ENCODE peak calls at places on chromosomes 5 and 9, in eight cellular contexts. P, W, Y, H, V, A, X and Z are unnamed samples.

GRCh38 chr5:7714119-7714518 is 136.8 kb downstream of the CFAP90 start:
- DNase-seq in P (no peak), V (no peak), X (no peak), H (no peak), W (no peak), A (peak; percentile 64), Y (no peak), Z (no peak)

GRCh38 chr5:61200582-61201155 is 38.4 kb upstream of the SMIM15 start:
- DNase-seq in H (no peak), P (no peak), X (peak; percentile 51), V (no peak), W (no peak), Y (no peak), A (no peak), Z (no peak)

GRCh38 chr5:83633285-83633684 is 87.4 kb downstream of the HAPLN1 start:
- DNase-seq in V (no peak), Y (no peak), W (no peak), A (no peak), P (no peak), X (no peak), H (no peak), Z (no peak)

GRCh38 chr5:16656561-16657191 is 39.9 kb upstream of the RETREG1 start:
- DNase-seq in A (no peak), X (no peak), Y (no peak), W (no peak), H (no peak), P (no peak), V (no peak), Z (no peak)

GRCh38 chr5:111261610-111262009 is 37.4 kb downstream of the CAMK4 start:
- DNase-seq in P (no peak), H (no peak), X (no peak), A (no peak), Y (no peak), W (no peak), V (no peak), Z (no peak)

GRCh38 chr9:124260769-124261603 is 3.2 kb downstream of the NEK6 start:
- DNase-seq in Y (peak; percentile 82), W (peak; percentile 57), A (peak; percentile 33), V (no peak), P (no peak), X (no peak), H (peak; percentile 61), Z (no peak)

GRCh38 chr5:16666861-16667481 is 50.2 kb upstream of the RETREG1 start:
- DNase-seq in X (no peak), V (no peak), P (no peak), Y (no peak), A (no peak), H (peak; percentile 7), W (peak; percentile 63), Z (peak; percentile 73)

GRCh38 chr5:113489299-113489698 is 1.0 kb upstream of the MCC start:
- DNase-seq in H (peak; percentile 57), V (peak; percentile 89), W (no peak), P (no peak), X (no peak), A (no peak), Y (no peak), Z (peak; percentile 71)

GRCh38 chr9:117394655-117395054 is 20.2 kb downstream of the ASTN2 start:
- DNase-seq in H (no peak), W (no peak), X (no peak), Y (no peak), P (no peak), A (no peak), V (no peak), Z (no peak)

GRCh38 chr5:171637811-171638210 is 147.8 kb upstream of the SMIM23 start:
- DNase-seq in Y (no peak), A (no peak), H (no peak), P (no peak), V (no peak), W (no peak), X (no peak), Z (no peak)

GRCh38 chr9:126423022-126423708 is 96.5 kb downstream of the MVB12B start:
- DNase-seq in A (no peak), V (no peak), Y (no peak), W (no peak), X (no peak), H (no peak), P (no peak), Z (no peak)
- TF ChIP-seq CTCF in A (no peak), V (no peak), Y (no peak), W (no peak), X (no peak), H (no peak), P (no peak), Z (no peak)

DNA sequence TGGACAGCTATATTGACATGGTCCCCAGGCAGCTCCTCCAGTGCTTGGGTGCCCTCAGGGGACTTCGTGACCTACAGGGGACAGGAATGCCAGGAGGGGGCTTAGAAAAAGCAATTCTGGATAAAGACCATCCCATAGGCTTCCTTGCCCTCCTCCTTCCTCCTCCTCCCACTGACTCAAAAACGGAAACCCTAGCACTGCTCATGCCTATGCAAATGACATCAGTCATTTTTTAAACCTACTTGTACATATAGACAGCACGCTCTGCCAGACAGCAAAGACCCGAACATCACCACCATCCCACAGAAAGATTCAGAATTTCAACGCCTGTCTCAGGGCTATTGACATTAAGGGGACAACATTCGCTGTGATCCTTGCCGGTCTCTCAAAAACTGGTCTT is 11.0 kb downstream of the IGFBPL1 start:
- DNase-seq in V (no peak), X (no peak), P (no peak), W (no peak), A (no peak), Y (no peak), H (no peak), Z (no peak)
- TF ChIP-seq POLR2AphosphoS5 in V (no peak), X (no peak), P (no peak), W (no peak), A (no peak), Y (no peak), H (no peak), Z (no peak)

GRCh38 chr9:698937-699336 is 142.6 kb upstream of the DMRT1 start:
- DNase-seq in A (no peak), H (no peak), X (no peak), V (no peak), W (no peak), P (no peak), Y (no peak), Z (no peak)

GRCh38 chr9:695252-695651 is 146.2 kb upstream of the DMRT1 start:
- DNase-seq in X (no peak), Y (no peak), V (no peak), A (no peak), H (no peak), P (no peak), W (no peak), Z (no peak)

GRCh38 chr9:694499-695154 is 146.9 kb upstream of the DMRT1 start:
- DNase-seq in W (no peak), Y (no peak), H (no peak), P (no peak), X (no peak), V (no peak), A (no peak), Z (no peak)

GRCh38 chr9:698276-698675 is 143.2 kb upstream of the DMRT1 start:
- DNase-seq in P (no peak), A (no peak), V (no peak), Y (no peak), X (no peak), H (no peak), W (no peak), Z (no peak)

GRCh38 chr9:696332-697090 is 145.0 kb upstream of the DMRT1 start:
- DNase-seq in X (no peak), A (no peak), W (no peak), Y (no peak), V (no peak), P (no peak), H (peak; percentile 44), Z (peak; percentile 32)
- TF ChIP-seq CTCF in X (no peak), A (no peak), W (no peak), Y (no peak), V (no peak), P (no peak), H (peak; percentile 12), Z (peak; percentile 20)

GRCh38 chr5:68233075-68233474 is 17.5 kb downstream of the PIK3R1 start:
- DNase-seq in P (no peak), V (no peak), X (no peak), Y (no peak), W (no peak), H (no peak), A (no peak), Z (no peak)
- TF ChIP-seq POLR2AphosphoS5 in P (no peak), V (no peak), X (no peak), Y (no peak), W (no peak), H (no peak), A (no peak), Z (no peak)

GRCh38 chr5:146365618-146366017 is 27.0 kb downstream of the POU4F3 start:
- DNase-seq in H (no peak), Y (no peak), X (no peak), V (no peak), W (no peak), A (no peak), P (no peak), Z (no peak)

GRCh38 chr5:146366904-146367303 is 28.3 kb downstream of the POU4F3 start:
- DNase-seq in A (no peak), W (no peak), Y (no peak), P (no peak), H (no peak), X (no peak), V (no peak), Z (no peak)

GRCh38 chr5:146369691-146370090 is 31.1 kb downstream of the POU4F3 start:
- DNase-seq in Y (no peak), W (no peak), P (no peak), X (no peak), A (no peak), V (no peak), H (no peak), Z (no peak)

DNA sequence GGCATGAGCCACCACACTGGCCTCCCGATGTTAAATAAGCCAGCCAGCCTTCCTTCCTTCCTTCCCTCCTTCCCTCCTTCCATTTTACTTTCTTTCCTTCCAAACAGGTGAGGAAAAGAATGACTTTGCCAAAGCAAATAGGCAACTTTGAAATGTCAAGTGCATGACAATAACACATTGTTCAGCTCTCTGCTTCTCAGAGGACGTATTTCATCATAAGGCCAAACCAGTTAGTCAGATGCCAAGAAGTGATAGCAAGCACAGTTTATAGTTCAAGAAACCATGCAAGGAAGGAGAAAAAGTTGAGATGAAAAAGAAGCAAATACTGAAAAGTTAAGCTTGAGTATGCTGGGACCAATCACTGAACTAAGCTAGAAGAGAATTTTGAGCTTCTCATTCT is 29.5 kb downstream of the POU4F3 start:
- DNase-seq in P (no peak), W (no peak), H (no peak), V (no peak), Y (no peak), X (no peak), A (no peak), Z (peak; percentile 8)
- TF ChIP-seq CTCF in P (no peak), W (no peak), H (no peak), V (no peak), Y (no peak), X (no peak), A (no peak), Z (no peak)